ENCODE peak calls at places on chromosome 20, in seven cellular contexts. N is thoracic aorta; S is NCI-H2029; A is EH; X is naive thymus-derived CD8-positive, alpha-beta T cell; C is AG20443; T is psoas muscle. P is an unnamed sample.

GRCh38 chr20:5863040-5863811 is 87.1 kb downstream of the TRMT6 start:
- DNase-seq in N (no peak), S (no peak), A (peak; percentile 67), X (no peak), C (peak; percentile 58), T (peak; percentile 45), P (peak; percentile 50)

GRCh38 chr20:36549942-36550796 is 8.8 kb downstream of the MYL9 start:
- DNase-seq in N (no peak), S (no peak), A (peak; percentile 49), X (no peak), C (no peak), T (peak; percentile 24), P (no peak)

GRCh38 chr20:21607971-21608735 is 94.3 kb upstream of the NKX2-2 start:
- DNase-seq in N (no peak), S (peak; percentile 91), A (no peak), X (no peak), C (no peak), T (peak; percentile 26), P (no peak)

GRCh38 chr20:20083796-20084195 is 31.5 kb downstream of the CFAP61 start:
- DNase-seq in N (no peak), S (peak; percentile 70), A (peak; percentile 36), X (no peak), C (no peak), T (no peak), P (no peak)

GRCh38 chr20:60934724-60935123 is 317.3 kb upstream of the CDH4 start:
- DNase-seq in N (no peak), S (no peak), A (no peak), X (no peak), C (no peak), T (no peak), P (no peak)

GRCh38 chr20:23049201-23049932 is at the start of gene THBD:
- DNase-seq in N (peak; percentile 65), S (no peak), A (peak; percentile 46), X (no peak), C (peak; percentile 64), T (peak; percentile 87), P (peak; percentile 35)

GRCh38 chr20:62206388-62206775 is 13.7 kb downstream of the HRH3 start:
- DNase-seq in N (no peak), S (no peak), A (no peak), X (no peak), C (no peak), T (no peak), P (no peak)

GRCh38 chr20:63488331-63489251 is 10.3 kb downstream of the EEF1A2 start:
- DNase-seq in N (no peak), S (no peak), A (no peak), X (no peak), C (no peak), T (no peak), P (no peak)

GRCh38 chr20:35108921-35109320 is 16.3 kb upstream of the TRPC4AP start:
- DNase-seq in N (no peak), S (no peak), A (no peak), X (no peak), C (no peak), T (no peak), P (no peak)

GRCh38 chr20:15138548-15139126 is 801.2 kb upstream of the FLRT3 start:
- DNase-seq in N (no peak), S (no peak), A (no peak), X (no peak), C (no peak), T (no peak), P (no peak)

GRCh38 chr20:58088105-58088504 is 140.3 kb downstream of the ANKRD60 start:
- DNase-seq in N (no peak), S (no peak), A (no peak), X (no peak), C (no peak), T (no peak), P (no peak)

GRCh38 chr20:2533118-2533517 is 3.3 kb upstream of the TMC2 start:
- DNase-seq in N (no peak), S (no peak), A (no peak), X (no peak), C (no peak), T (no peak), P (no peak)

GRCh38 chr20:44946266-44946852 is 13.8 kb downstream of the TOMM34 start:
- DNase-seq in N (no peak), S (no peak), A (no peak), X (no peak), C (no peak), T (no peak), P (no peak)